ENCODE peak calls at places on chromosome 1, in six cellular contexts. P is left kidney; E is GM19239; U is activated CD4-positive, alpha-beta T cell treated with anti-CD3 and anti-CD28 coated beads, Interleukin-2, amount 50 U/mL, for 4 hours; I is fibroblast of pulmonary artery; L is HAP-1. Q is an unnamed sample.

GRCh38 chr1:212860713-212861581 is 2.9 kb downstream of the FLVCR1 start:
- DNase-seq in I (peak; percentile 7), E (no peak), U (no peak), P (peak; percentile 3), L (no peak), Q (no peak)

GRCh38 chr1:29849038-29849750 is 612.9 kb downstream of the PTPRU start:
- DNase-seq in P (peak; percentile 52), I (peak; percentile 44), L (peak; percentile 65), U (no peak), E (peak; percentile 13), Q (no peak)

GRCh38 chr1:231387770-231388669 is 34.1 kb downstream of the EGLN1 start:
- DNase-seq in E (no peak), I (no peak), L (no peak), U (no peak), P (no peak), Q (no peak)

GRCh38 chr1:160748877-160749269 is 9.8 kb downstream of the SLAMF7 start:
- DNase-seq in P (no peak), I (peak; percentile 45), E (no peak), L (no peak), U (no peak), Q (no peak)

GRCh38 chr1:10755977-10756521 is 40.4 kb downstream of the CASZ1 start:
- DNase-seq in E (no peak), U (peak; percentile 46), L (peak; percentile 64), P (peak; percentile 92), I (peak; percentile 39), Q (peak; percentile 14)

GRCh38 chr1:186303911-186304310 is 71.1 kb downstream of the TPR start:
- DNase-seq in E (no peak), U (no peak), L (no peak), P (no peak), I (no peak), Q (no peak)

GRCh38 chr1:20373286-20373685 is 82.6 kb downstream of the VWA5B1 start:
- DNase-seq in U (no peak), P (no peak), I (no peak), L (no peak), E (no peak), Q (no peak)

GRCh38 chr1:206690516-206690915 is 5.8 kb downstream of the MAPKAPK2 start:
- DNase-seq in U (no peak), P (no peak), I (no peak), E (no peak), L (no peak), Q (no peak)

GRCh38 chr1:206655471-206655882 is 20.1 kb downstream of the DYRK3 start:
- DNase-seq in P (peak; percentile 29), I (no peak), E (no peak), L (no peak), U (no peak), Q (no peak)

GRCh38 chr1:176073524-176074157 is 133.4 kb downstream of the COP1 start:
- DNase-seq in P (peak; percentile 87), L (peak; percentile 78), E (no peak), U (no peak), I (peak; percentile 88), Q (no peak)

GRCh38 chr1:54564312-54565112 is 16.5 kb downstream of the ACOT11 start:
- DNase-seq in U (no peak), E (no peak), L (no peak), P (no peak), I (no peak), Q (no peak)

GRCh38 chr1:41427022-41427942 is 57.2 kb downstream of the EDN2 start:
- DNase-seq in I (no peak), E (no peak), U (no peak), P (peak; percentile 61), L (no peak), Q (no peak)

GRCh38 chr1:196063307-196063706 is 544.9 kb downstream of the KCNT2 start:
- DNase-seq in E (no peak), I (peak; percentile 28), L (no peak), P (no peak), U (no peak), Q (no peak)

GRCh38 chr1:119964673-119965363 is 68.5 kb upstream of the ADAM30 start:
- DNase-seq in I (peak; percentile 42), P (no peak), E (no peak), U (no peak), L (no peak), Q (no peak)

GRCh38 chr1:218865591-218865990 is 308.1 kb upstream of the LYPLAL1 start:
- DNase-seq in U (no peak), L (no peak), E (no peak), P (no peak), I (peak; percentile 88), Q (no peak)

GRCh38 chr1:151858030-151858746 is 4.7 kb upstream of the THEM5 start:
- DNase-seq in P (no peak), U (no peak), E (no peak), I (peak; percentile 43), L (no peak), Q (no peak)

GRCh38 chr1:27011976-27012563 is 580 bp downstream of the TENT5B start:
- DNase-seq in U (no peak), I (no peak), E (no peak), L (no peak), P (no peak), Q (no peak)

GRCh38 chr1:204829133-204829532 is 41.5 kb upstream of the NFASC start:
- DNase-seq in P (no peak), I (no peak), L (no peak), E (no peak), U (no peak), Q (no peak)

GRCh38 chr1:185445594-185445993 is 128.6 kb upstream of the IVNS1ABP start:
- DNase-seq in U (no peak), I (no peak), P (no peak), L (no peak), E (no peak), Q (no peak)

GRCh38 chr1:42552636-42553035 is 89.5 kb downstream of the CCDC30 start:
- DNase-seq in L (no peak), P (no peak), U (no peak), I (no peak), E (no peak), Q (no peak)

GRCh38 chr1:77513839-77514763 is 168.4 kb downstream of the ZZZ3 start:
- DNase-seq in P (peak; percentile 78), E (no peak), I (peak; percentile 92), L (peak; percentile 66), U (no peak), Q (no peak)

GRCh38 chr1:244642526-244642925 is 10.4 kb upstream of the DESI2 start:
- DNase-seq in I (no peak), E (no peak), L (no peak), P (no peak), U (no peak), Q (no peak)

GRCh38 chr1:56898005-56898373 is 43.4 kb downstream of the C8A start:
- DNase-seq in U (no peak), I (no peak), L (no peak), P (no peak), E (no peak), Q (no peak)

GRCh38 chr1:44655609-44656008 is 18.7 kb downstream of the TMEM53 start:
- DNase-seq in P (peak; percentile 43), I (peak; percentile 32), L (peak; percentile 65), E (no peak), U (no peak), Q (no peak)

GRCh38 chr1:203362561-203363055 is 11.7 kb upstream of the FMOD start:
- DNase-seq in E (no peak), U (no peak), I (no peak), P (no peak), L (no peak), Q (no peak)

GRCh38 chr1:156083800-156084790 is 1.8 kb upstream of the MEX3A start:
- DNase-seq in L (no peak), I (no peak), E (no peak), U (no peak), P (peak; percentile 12), Q (no peak)

Q was measured in activated T-helper 9 cell treated with anti-CD3 and anti-CD28 coated beads, Interleukin-2, amount 50 U/mL, for 16 hours.